ENCODE peak calls at places on chromosomes 4 and X, in ten cellular contexts. C, J, S, I, A, P, M, B, D and Y are unnamed samples.
A peak's percentile ranks its signal among the peaks of the same experiment; 100 is the strongest.

GRCh38 chr4:167509551-167509950 is 275.3 kb upstream of the SPOCK3 start:
- DNase-seq in P (no peak), A (no peak), C (no peak), J (no peak), B (no peak), I (no peak), S (no peak), D (no peak), M (no peak), Y (no peak)

GRCh38 chrX:66030505-66031317 is 9.2 kb downstream of the VSIG4 start:
- DNase-seq in C (peak; percentile 8), B (no peak), S (no peak), M (no peak), J (no peak), I (no peak), D (no peak), P (peak; percentile 12), A (peak; percentile 5), Y (no peak)

GRCh38 chrX:125203737-125204578 is 115.7 kb upstream of the TEX13C start:
- DNase-seq in I (no peak), B (peak; percentile 72), A (no peak), M (peak; percentile 79), J (no peak), P (no peak), S (no peak), D (peak; percentile 37), C (no peak), Y (no peak)

GRCh38 chr4:174041555-174042110 is 241.8 kb downstream of the FBXO8 start:
- DNase-seq in I (no peak), D (no peak), J (no peak), S (no peak), P (no peak), C (no peak), A (peak; percentile 12), M (no peak), B (no peak), Y (no peak)

GRCh38 chrX:110692876-110693275 is 102.7 kb downstream of the CHRDL1 start:
- DNase-seq in A (no peak), P (no peak), C (peak; percentile 11), J (no peak), B (no peak), I (no peak), D (no peak), S (no peak), M (no peak), Y (no peak)

GRCh38 chrX:41449615-41450014 is 2.5 kb downstream of the NYX start:
- DNase-seq in D (no peak), S (no peak), P (no peak), B (peak; percentile 7), M (peak; percentile 21), I (no peak), J (no peak), C (peak; percentile 70), A (no peak), Y (no peak)

GRCh38 chrX:74506310-74507115 is 85.2 kb downstream of the SLC16A2 start:
- DNase-seq in D (no peak), P (no peak), I (peak; percentile 66), M (no peak), A (no peak), S (peak; percentile 75), B (no peak), C (no peak), J (no peak), Y (no peak)

GRCh38 chr4:38687571-38688011 is 23.6 kb downstream of the KLF3 start:
- DNase-seq in M (no peak), J (no peak), A (no peak), I (no peak), D (no peak), P (no peak), S (no peak), B (no peak), C (peak; percentile 41), Y (no peak)

GRCh38 chr4:8274772-8275241 is 5.3 kb downstream of the HTRA3 start:
- DNase-seq in M (peak; percentile 93), I (no peak), J (peak; percentile 83), A (peak; percentile 67), P (no peak), S (no peak), D (peak; percentile 61), B (no peak), C (peak; percentile 99), Y (no peak)

GRCh38 chr4:150960818-150961217 is 54.3 kb downstream of the LRBA start:
- DNase-seq in D (no peak), S (no peak), B (no peak), J (no peak), C (peak; percentile 38), M (peak; percentile 46), A (no peak), P (no peak), I (no peak), Y (peak; percentile 45)

GRCh38 chr4:120765271-120765985 is 157.1 kb downstream of the PRDM5 start:
- DNase-seq in I (no peak), P (no peak), B (no peak), A (no peak), D (no peak), M (no peak), S (no peak), C (no peak), J (no peak), Y (no peak)

GRCh38 chr4:147799986-147800555 is 68.2 kb downstream of the ARHGAP10 start:
- DNase-seq in M (peak; percentile 62), J (no peak), B (no peak), A (no peak), C (no peak), S (peak; percentile 76), P (no peak), D (no peak), I (no peak), Y (no peak)

GRCh38 chr4:66574145-66574978 is 904.1 kb upstream of the EPHA5 start:
- DNase-seq in B (no peak), A (no peak), I (no peak), M (peak; percentile 44), J (no peak), S (no peak), P (no peak), D (no peak), C (peak; percentile 21), Y (no peak)

GRCh38 chr4:137956256-137956655 is 285.9 kb downstream of the SLC7A11 start:
- DNase-seq in S (no peak), A (no peak), M (no peak), B (no peak), P (no peak), C (peak; percentile 34), D (no peak), I (no peak), J (no peak), Y (no peak)

GRCh38 chr4:185134176-185134869 is 8.7 kb upstream of the SLC25A4 start:
- DNase-seq in B (peak; percentile 14), D (no peak), A (no peak), S (no peak), M (peak; percentile 43), J (no peak), P (no peak), I (no peak), C (peak; percentile 80), Y (peak; percentile 41)

GRCh38 chr4:73862357-73862756 is 6.8 kb upstream of the CXCL1 start:
- DNase-seq in B (no peak), P (no peak), J (no peak), D (no peak), M (no peak), I (no peak), A (no peak), S (no peak), C (peak; percentile 63), Y (no peak)